ENCODE peak calls at places on chromosomes 1 and 21, in five cellular contexts. E is activated naive CD4-positive, alpha-beta T cell treated with anti-CD3 and anti-CD28 coated beads, Interleukin-2, amount 10 ng/mL, durations not matched to agents 7 days and 5 days; F is progenitor cell of endocrine pancreas; K is C1 segment of cervical spinal cord; G is iPS-NIHi11. Y is an unnamed sample.

GRCh38 chr1:184859381-184860105 is 104.9 kb upstream of the EDEM3 start:
- DNase-seq in E (no peak), F (no peak), K (no peak), G (no peak), Y (no peak)

GRCh38 chr21:26800001-26800400 is 45.2 kb downstream of the ADAMTS1 start:
- DNase-seq in E (no peak), F (no peak), K (no peak), G (no peak), Y (no peak)

GRCh38 chr21:39633770-39634181 is 21.0 kb downstream of the B3GALT5 start:
- DNase-seq in E (no peak), F (no peak), K (no peak), G (no peak), Y (peak)

GRCh38 chr1:116825400-116825734 is 71.1 kb downstream of the CD2 start:
- DNase-seq in E (no peak), F (no peak), K (no peak), G (no peak), Y (no peak)

GRCh38 chr1:184191181-184191601 is 139.7 kb downstream of the TSEN15 start:
- DNase-seq in E (no peak), F (no peak), K (peak), G (no peak), Y (no peak)

GRCh38 chr1:212457740-212458338 is 25.1 kb downstream of the NENF start:
- DNase-seq in E (peak), F (peak), K (peak), G (peak), Y (no peak)

GRCh38 chr1:31588751-31589515 is 12.6 kb downstream of the TINAGL1 start:
- DNase-seq in E (no peak), F (no peak), K (no peak), G (peak), Y (no peak)

GRCh38 chr1:62384276-62385005 is 52.4 kb upstream of the USP1 start:
- DNase-seq in E (no peak), F (no peak), K (no peak), G (peak), Y (peak)

GRCh38 chr1:97680894-97681293 is 239.9 kb downstream of the DPYD start:
- DNase-seq in E (no peak), F (no peak), K (no peak), G (no peak), Y (no peak)

GRCh38 chr1:215076312-215076711 is 6.2 kb upstream of the KCNK2 start:
- DNase-seq in E (peak), F (no peak), K (no peak), G (peak), Y (no peak)

GRCh38 chr21:42923553-42924432 is 1.6 kb downstream of the ERVH48-1 start:
- DNase-seq in E (peak), F (peak), K (peak), G (peak), Y (peak)

GRCh38 chr1:160637821-160638539 is 8.9 kb downstream of the SLAMF1 start:
- DNase-seq in E (peak), F (no peak), K (no peak), G (no peak), Y (peak)

GRCh38 chr1:98053471-98054366 is 132.9 kb upstream of the DPYD start:
- DNase-seq in E (peak), F (peak), K (peak), G (peak), Y (peak)

GRCh38 chr1:119001181-119002018 is 13.3 kb upstream of the TBX15 start:
- DNase-seq in E (no peak), F (no peak), K (no peak), G (peak), Y (no peak)

GRCh38 chr21:45593162-45594022 is 50.1 kb upstream of the PCBP3 start:
- DNase-seq in E (peak), F (no peak), K (no peak), G (no peak), Y (no peak)

GRCh38 chr1:118767971-118768370 is 220.2 kb downstream of the TBX15 start:
- DNase-seq in E (no peak), F (no peak), K (no peak), G (no peak), Y (no peak)

GRCh38 chr1:72636636-72637035 is 354.3 kb upstream of the NEGR1 start:
- DNase-seq in E (no peak), F (no peak), K (no peak), G (no peak), Y (peak)

GRCh38 chr1:39720094-39720999 is 18.3 kb upstream of the PPIE start:
- DNase-seq in E (no peak), F (no peak), K (no peak), G (peak), Y (peak)

GRCh38 chr1:161706483-161707347 is at the start of gene FCRLA:
- DNase-seq in E (no peak), F (no peak), K (no peak), G (no peak), Y (peak)

GRCh38 chr1:16440150-16440479 is 409 bp upstream of the NECAP2 start:
- DNase-seq in E (no peak), F (no peak), K (no peak), G (no peak), Y (no peak)

GRCh38 chr1:67019600-67020136 is 34.3 kb downstream of the SLC35D1 start:
- DNase-seq in E (no peak), F (no peak), K (peak), G (peak), Y (peak)

GRCh38 chr1:248752119-248752931 is 3.2 kb downstream of the LYPD8 start:
- DNase-seq in E (no peak), F (no peak), K (no peak), G (no peak), Y (no peak)

GRCh38 chr1:33745942-33746341 is 117.9 kb upstream of the HMGB4 start:
- DNase-seq in E (no peak), F (no peak), K (no peak), G (no peak), Y (no peak)

Y was measured in NCI-H226.